ENCODE peak calls at places on chromosomes 13 and 19, in six cellular contexts. W is GM04504, H is fibroblast of lung, F is fibroblast of villous mesenchyme, B is hypothalamus, L is A549. J is an unnamed sample.

GRCh38 chr13:45374917-45375316 is 33.9 kb upstream of the TPT1 start:
- DNase-seq in B (no peak), W (no peak), L (no peak), H (peak), F (no peak), J (no peak)

GRCh38 chr13:111951982-111952565 is 114.9 kb upstream of the SOX1 start:
- DNase-seq in H (no peak), L (no peak), F (no peak), W (no peak), B (no peak), J (no peak)

GRCh38 chr19:50478901-50479715 is 2.5 kb upstream of the GARIN5A start:
- DNase-seq in F (peak), L (peak), H (peak), B (no peak), W (no peak), J (peak)

GRCh38 chr19:17843908-17844490 is 3.8 kb downstream of the JAK3 start:
- DNase-seq in L (no peak), B (no peak), W (no peak), H (no peak), F (no peak), J (no peak)

GRCh38 chr19:51081476-51081875 is 1.2 kb downstream of the KLK14 start:
- DNase-seq in H (no peak), L (no peak), F (no peak), B (no peak), W (no peak), J (no peak)

GRCh38 chr19:13053761-13054604 is 48.7 kb downstream of the LYL1 start:
- DNase-seq in F (peak), H (peak), L (no peak), B (peak), W (peak), J (peak)

GRCh38 chr19:48798937-48799336 is 11.9 kb downstream of the BCAT2 start:
- DNase-seq in B (no peak), L (no peak), H (peak), F (peak), W (no peak), J (no peak)

GRCh38 chr19:51122112-51122981 is 2.4 kb upstream of the SIGLEC9 start:
- DNase-seq in F (no peak), H (no peak), W (no peak), L (no peak), B (no peak), J (no peak)

J was measured in MG63.